ENCODE peak calls at places on chromosome 17, in nine cellular contexts. One of them, this sample, is unnamed.

GRCh38 chr17:68020451-68020779 is 15.1 kb upstream of the KPNA2 start:
- DNase-seq in ovary: no peak
- DNase-seq in thoracic aorta: no peak
- DNase-seq in heart left ventricle: no peak
- DNase-seq in IMR-90: no peak
- DNase-seq in CD8-positive, alpha-beta T cell: no peak
- DNase-seq in left ventricle myocardium inferior: no peak
- DNase-seq in endothelial cell of umbilical vein: peak; percentile 29
- DNase-seq in adrenal gland: no peak
- DNase-seq in this sample: no peak

GRCh38 chr17:12691173-12691572 is 25.5 kb downstream of the MYOCD start:
- DNase-seq in ovary: no peak
- DNase-seq in thoracic aorta: peak; percentile 65
- DNase-seq in heart left ventricle: no peak
- DNase-seq in IMR-90: peak; percentile 53
- DNase-seq in CD8-positive, alpha-beta T cell: no peak
- DNase-seq in left ventricle myocardium inferior: no peak
- DNase-seq in endothelial cell of umbilical vein: no peak
- DNase-seq in adrenal gland: no peak
- DNase-seq in this sample: no peak

GRCh38 chr17:5281814-5282638 is at the start of gene RABEP1:
- DNase-seq in ovary: peak; percentile 96
- DNase-seq in thoracic aorta: peak; percentile 69
- DNase-seq in heart left ventricle: peak; percentile 98
- DNase-seq in IMR-90: peak; percentile 88
- DNase-seq in CD8-positive, alpha-beta T cell: peak; percentile 95
- DNase-seq in left ventricle myocardium inferior: peak; percentile 93
- DNase-seq in endothelial cell of umbilical vein: peak; percentile 86
- DNase-seq in adrenal gland: peak; percentile 93
- DNase-seq in this sample: peak; percentile 99

GRCh38 chr17:31629696-31630470 is 229.2 kb downstream of the COPRS start:
- DNase-seq in ovary: no peak
- DNase-seq in thoracic aorta: no peak
- DNase-seq in heart left ventricle: no peak
- DNase-seq in IMR-90: peak; percentile 71
- DNase-seq in CD8-positive, alpha-beta T cell: no peak
- DNase-seq in left ventricle myocardium inferior: no peak
- DNase-seq in endothelial cell of umbilical vein: no peak
- DNase-seq in adrenal gland: no peak
- DNase-seq in this sample: no peak

GRCh38 chr17:75490173-75490743 is 25.1 kb downstream of the CASKIN2 start:
- DNase-seq in ovary: no peak
- DNase-seq in thoracic aorta: no peak
- DNase-seq in heart left ventricle: peak; percentile 63
- DNase-seq in IMR-90: no peak
- DNase-seq in CD8-positive, alpha-beta T cell: no peak
- DNase-seq in left ventricle myocardium inferior: no peak
- DNase-seq in endothelial cell of umbilical vein: no peak
- DNase-seq in adrenal gland: no peak
- DNase-seq in this sample: peak; percentile 60

GRCh38 chr17:60597297-60597696 is 2.7 kb upstream of the PPM1D start:
- DNase-seq in ovary: no peak
- DNase-seq in thoracic aorta: no peak
- DNase-seq in heart left ventricle: no peak
- DNase-seq in IMR-90: no peak
- DNase-seq in CD8-positive, alpha-beta T cell: no peak
- DNase-seq in left ventricle myocardium inferior: no peak
- DNase-seq in endothelial cell of umbilical vein: no peak
- DNase-seq in adrenal gland: no peak
- DNase-seq in this sample: no peak

GRCh38 chr17:6254036-6254435 is 180.9 kb downstream of the AIPL1 start:
- DNase-seq in ovary: no peak
- DNase-seq in thoracic aorta: no peak
- DNase-seq in heart left ventricle: no peak
- DNase-seq in IMR-90: no peak
- DNase-seq in CD8-positive, alpha-beta T cell: no peak
- DNase-seq in left ventricle myocardium inferior: no peak
- DNase-seq in endothelial cell of umbilical vein: peak; percentile 74
- DNase-seq in adrenal gland: no peak
- DNase-seq in this sample: no peak

GRCh38 chr17:935485-935884 is 44.1 kb downstream of the NXN start:
- DNase-seq in ovary: no peak
- DNase-seq in thoracic aorta: no peak
- DNase-seq in heart left ventricle: no peak
- DNase-seq in IMR-90: no peak
- DNase-seq in CD8-positive, alpha-beta T cell: no peak
- DNase-seq in left ventricle myocardium inferior: no peak
- DNase-seq in endothelial cell of umbilical vein: no peak
- DNase-seq in adrenal gland: no peak
- DNase-seq in this sample: no peak

GRCh38 chr17:17303010-17303846 is at the start of gene NT5M:
- DNase-seq in ovary: peak; percentile 78
- DNase-seq in thoracic aorta: peak; percentile 19
- DNase-seq in heart left ventricle: peak; percentile 86
- DNase-seq in IMR-90: peak; percentile 58
- DNase-seq in CD8-positive, alpha-beta T cell: peak; percentile 66
- DNase-seq in left ventricle myocardium inferior: peak; percentile 83
- DNase-seq in endothelial cell of umbilical vein: peak; percentile 60
- DNase-seq in adrenal gland: peak; percentile 78
- DNase-seq in this sample: peak; percentile 88

DNA sequence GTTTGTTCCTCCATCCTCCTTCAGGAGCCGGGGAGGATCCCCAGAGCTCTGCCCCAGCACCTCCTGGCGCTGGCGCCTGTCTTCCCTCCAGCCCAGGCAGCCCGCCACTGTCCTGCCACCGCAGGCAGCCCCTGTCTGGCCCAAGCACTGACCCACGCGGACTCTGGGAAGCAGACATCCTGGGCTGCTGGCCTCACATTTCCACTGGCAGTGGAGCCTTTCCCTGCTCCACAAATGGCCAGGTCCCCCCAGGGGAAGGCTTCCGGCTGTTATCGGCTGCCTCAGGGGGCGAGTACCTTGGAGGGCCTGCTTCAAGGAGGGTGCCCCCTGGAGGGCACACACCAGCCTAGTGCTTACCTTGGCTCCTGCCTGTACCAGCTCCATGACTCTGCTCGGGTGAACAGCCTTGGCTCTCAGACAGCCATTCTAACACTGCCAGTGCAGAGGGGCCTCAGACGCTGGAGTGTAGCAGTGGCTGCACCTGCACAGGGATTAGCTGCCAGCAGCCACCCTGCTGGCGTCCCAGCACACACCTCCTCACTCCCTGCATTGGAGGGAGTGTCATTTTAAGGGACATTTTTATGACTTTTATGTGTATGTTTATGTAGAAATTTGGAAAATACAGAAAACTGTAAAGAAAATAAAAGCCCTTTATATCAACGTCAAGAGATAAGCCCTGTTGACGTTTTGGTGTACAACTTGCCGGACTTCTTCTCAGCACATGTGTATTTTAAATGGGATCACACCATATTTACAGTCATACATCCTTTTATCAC is 21.0 kb downstream of the ACE start:
- DNase-seq in ovary: no peak
- DNase-seq in thoracic aorta: no peak
- DNase-seq in heart left ventricle: peak; percentile 43
- DNase-seq in IMR-90: peak; percentile 13
- DNase-seq in CD8-positive, alpha-beta T cell: no peak
- DNase-seq in left ventricle myocardium inferior: no peak
- DNase-seq in endothelial cell of umbilical vein: no peak
- DNase-seq in adrenal gland: no peak
- DNase-seq in this sample: no peak
- TF ChIP-seq CTCF in ovary: no peak
- TF ChIP-seq CTCF in thoracic aorta: no peak
- TF ChIP-seq CTCF in heart left ventricle: no peak
- TF ChIP-seq CTCF in IMR-90: peak; percentile 26
- TF ChIP-seq CTCF in CD8-positive, alpha-beta T cell: no peak
- TF ChIP-seq CTCF in left ventricle myocardium inferior: peak; percentile 17
- TF ChIP-seq CTCF in endothelial cell of umbilical vein: peak; percentile 44
- TF ChIP-seq CTCF in adrenal gland: no peak
- TF ChIP-seq CTCF in this sample: no peak

DNA sequence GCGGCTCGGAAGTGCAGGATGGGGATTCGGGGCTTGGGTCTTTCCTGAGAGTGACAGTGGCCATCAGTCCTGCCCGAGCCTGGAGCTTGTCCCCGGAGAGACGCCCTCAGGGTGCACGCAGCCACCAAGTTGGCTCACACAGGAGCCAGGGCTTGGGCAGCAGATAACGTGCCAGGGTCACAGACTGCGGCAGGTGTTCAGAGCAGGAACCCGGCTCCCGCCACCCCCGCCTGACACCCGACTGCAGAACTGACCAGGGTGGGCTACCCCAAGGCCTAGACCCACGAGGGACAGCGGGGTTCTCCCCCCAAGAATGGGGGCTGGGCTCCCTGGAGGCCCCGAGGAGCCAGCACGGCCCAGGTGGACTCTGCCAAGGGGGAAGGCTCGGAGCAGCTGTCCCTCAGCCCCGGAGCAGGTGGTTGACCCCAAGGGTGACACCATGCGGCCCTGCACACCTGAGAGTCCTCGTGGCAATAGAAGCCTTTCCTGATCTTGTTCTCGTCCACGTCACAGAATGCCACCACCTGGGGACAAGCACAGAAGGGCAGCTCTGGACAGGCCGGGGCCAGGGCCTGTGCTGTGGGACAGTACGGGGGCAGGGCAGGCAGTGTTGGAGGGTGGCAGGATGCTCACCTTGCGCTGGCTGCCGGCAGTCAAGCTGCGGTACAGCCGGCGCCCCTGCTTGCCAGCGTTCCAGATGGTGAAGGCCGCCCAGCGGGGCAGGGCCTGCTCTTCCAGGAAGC is 117.1 kb upstream of the ZNF750 start:
- DNase-seq in ovary: no peak
- DNase-seq in thoracic aorta: no peak
- DNase-seq in heart left ventricle: no peak
- DNase-seq in IMR-90: no peak
- DNase-seq in CD8-positive, alpha-beta T cell: peak; percentile 0
- DNase-seq in left ventricle myocardium inferior: peak; percentile 9
- DNase-seq in endothelial cell of umbilical vein: no peak
- DNase-seq in adrenal gland: no peak
- DNase-seq in this sample: no peak
- H3K4me1 ChIP-seq in ovary: no peaks in the 10 kb centered on the region
- H3K4me1 ChIP-seq in thoracic aorta: no peaks in the 10 kb centered on the region
- H3K4me1 ChIP-seq in heart left ventricle: no peaks in the 10 kb centered on the region
- H3K4me1 ChIP-seq in IMR-90: no peaks in the 10 kb centered on the region
- H3K4me1 ChIP-seq in CD8-positive, alpha-beta T cell: no peaks in the 10 kb centered on the region
- H3K4me1 ChIP-seq in left ventricle myocardium inferior: no peaks in the 10 kb centered on the region
- H3K4me1 ChIP-seq in endothelial cell of umbilical vein: no peaks in the 10 kb centered on the region
- H3K4me1 ChIP-seq in adrenal gland: no peaks in the 10 kb centered on the region
- H3K4me1 ChIP-seq in this sample: no peaks in the 10 kb centered on the region

GRCh38 chr17:42255425-42255810 is 20.8 kb downstream of the STAT5B start:
- DNase-seq in ovary: no peak
- DNase-seq in thoracic aorta: no peak
- DNase-seq in heart left ventricle: no peak
- DNase-seq in IMR-90: no peak
- DNase-seq in CD8-positive, alpha-beta T cell: no peak
- DNase-seq in left ventricle myocardium inferior: no peak
- DNase-seq in endothelial cell of umbilical vein: no peak
- DNase-seq in adrenal gland: no peak
- DNase-seq in this sample: no peak

GRCh38 chr17:42260318-42260717 is 15.9 kb downstream of the STAT5B start:
- DNase-seq in ovary: no peak
- DNase-seq in thoracic aorta: no peak
- DNase-seq in heart left ventricle: no peak
- DNase-seq in IMR-90: no peak
- DNase-seq in CD8-positive, alpha-beta T cell: no peak
- DNase-seq in left ventricle myocardium inferior: no peak
- DNase-seq in endothelial cell of umbilical vein: no peak
- DNase-seq in adrenal gland: no peak
- DNase-seq in this sample: no peak
- H3K27ac ChIP-seq in ovary: no peak overlapping the region
- H3K27ac ChIP-seq in thoracic aorta: no peak overlapping the region
- H3K27ac ChIP-seq in heart left ventricle: no peak overlapping the region
- H3K27ac ChIP-seq in IMR-90: no peak overlapping the region
- H3K27ac ChIP-seq in CD8-positive, alpha-beta T cell: no peak overlapping the region
- H3K27ac ChIP-seq in left ventricle myocardium inferior: no peak overlapping the region
- H3K27ac ChIP-seq in endothelial cell of umbilical vein: no peak overlapping the region
- H3K27ac ChIP-seq in adrenal gland: no peak overlapping the region
- H3K27ac ChIP-seq in this sample: no peak overlapping the region

GRCh38 chr17:45287526-45288264 is 25.8 kb upstream of the SPATA32 start:
- DNase-seq in ovary: no peak
- DNase-seq in thoracic aorta: no peak
- DNase-seq in heart left ventricle: no peak
- DNase-seq in IMR-90: no peak
- DNase-seq in CD8-positive, alpha-beta T cell: no peak
- DNase-seq in left ventricle myocardium inferior: no peak
- DNase-seq in endothelial cell of umbilical vein: no peak
- DNase-seq in adrenal gland: peak; percentile 81
- DNase-seq in this sample: peak; percentile 22

GRCh38 chr17:45286286-45286685 is 24.4 kb upstream of the SPATA32 start:
- DNase-seq in ovary: no peak
- DNase-seq in thoracic aorta: no peak
- DNase-seq in heart left ventricle: no peak
- DNase-seq in IMR-90: no peak
- DNase-seq in CD8-positive, alpha-beta T cell: no peak
- DNase-seq in left ventricle myocardium inferior: no peak
- DNase-seq in endothelial cell of umbilical vein: no peak
- DNase-seq in adrenal gland: no peak
- DNase-seq in this sample: no peak

GRCh38 chr17:45283711-45284110 is 21.8 kb upstream of the SPATA32 start:
- DNase-seq in ovary: no peak
- DNase-seq in thoracic aorta: no peak
- DNase-seq in heart left ventricle: no peak
- DNase-seq in IMR-90: no peak
- DNase-seq in CD8-positive, alpha-beta T cell: no peak
- DNase-seq in left ventricle myocardium inferior: peak; percentile 9
- DNase-seq in endothelial cell of umbilical vein: no peak
- DNase-seq in adrenal gland: no peak
- DNase-seq in this sample: no peak

GRCh38 chr17:45282683-45283644 is 21.1 kb upstream of the SPATA32 start:
- DNase-seq in ovary: peak; percentile 53
- DNase-seq in thoracic aorta: no peak
- DNase-seq in heart left ventricle: no peak
- DNase-seq in IMR-90: peak; percentile 88
- DNase-seq in CD8-positive, alpha-beta T cell: no peak
- DNase-seq in left ventricle myocardium inferior: peak; percentile 51
- DNase-seq in endothelial cell of umbilical vein: no peak
- DNase-seq in adrenal gland: no peak
- DNase-seq in this sample: no peak

DNA sequence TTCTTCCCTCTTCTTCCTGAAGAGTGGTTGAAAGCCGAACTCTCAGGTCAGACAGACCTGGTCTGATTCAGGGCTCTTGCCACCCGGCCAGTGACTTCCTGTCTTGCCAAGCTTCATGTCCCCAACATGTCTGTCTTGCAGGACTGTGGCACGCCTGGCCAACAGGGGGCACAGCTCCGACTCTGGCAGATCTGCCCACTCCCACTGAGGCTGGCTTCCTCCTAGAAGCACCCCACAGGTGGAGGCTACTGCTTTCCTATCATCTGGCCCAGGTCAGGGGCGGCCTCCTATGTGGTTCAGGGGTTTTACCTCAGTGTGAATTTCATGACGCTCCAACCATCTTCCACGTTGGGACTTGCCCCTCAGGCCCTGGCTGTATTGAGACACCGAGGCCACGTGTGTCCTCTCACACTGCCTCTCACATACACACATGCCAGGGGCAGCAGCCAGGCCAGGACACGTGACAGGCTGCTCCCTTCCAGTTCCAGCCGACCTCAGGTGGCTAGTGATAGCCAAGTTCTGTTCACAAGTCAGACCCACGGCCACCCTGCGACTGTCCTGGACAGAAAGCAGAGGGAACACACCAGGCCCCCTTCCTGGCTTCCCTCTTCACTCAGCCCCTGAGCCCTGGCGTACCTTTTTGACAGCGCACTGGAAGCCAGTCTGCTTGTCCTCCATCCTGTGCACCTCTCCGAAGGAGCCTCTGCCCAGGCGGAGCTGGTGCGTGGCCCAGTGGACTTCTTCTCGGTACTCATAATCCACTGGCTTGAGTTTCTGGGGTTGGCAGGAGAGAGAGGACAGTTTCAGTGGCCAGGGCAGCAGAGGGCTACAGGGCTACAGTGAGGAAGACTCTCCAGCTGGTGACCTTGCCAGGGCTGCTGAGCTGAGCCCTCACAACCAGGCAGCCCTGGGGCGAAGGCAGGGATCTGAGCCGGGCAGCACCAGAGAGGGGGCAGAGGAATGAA is 22.6 kb upstream of the SPATA32 start:
- DNase-seq in ovary: no peak
- DNase-seq in thoracic aorta: no peak
- DNase-seq in heart left ventricle: peak; percentile 72
- DNase-seq in IMR-90: no peak
- DNase-seq in CD8-positive, alpha-beta T cell: peak; percentile 44
- DNase-seq in left ventricle myocardium inferior: peak; percentile 75
- DNase-seq in endothelial cell of umbilical vein: no peak
- DNase-seq in adrenal gland: no peak
- DNase-seq in this sample: no peak
- TF ChIP-seq CTCF in ovary: no peak
- TF ChIP-seq CTCF in thoracic aorta: no peak
- TF ChIP-seq CTCF in heart left ventricle: peak; percentile 34
- TF ChIP-seq CTCF in IMR-90: peak; percentile 15
- TF ChIP-seq CTCF in CD8-positive, alpha-beta T cell: no peak
- TF ChIP-seq CTCF in left ventricle myocardium inferior: peak; percentile 33
- TF ChIP-seq CTCF in endothelial cell of umbilical vein: peak; percentile 40
- TF ChIP-seq CTCF in adrenal gland: no peak
- TF ChIP-seq CTCF in this sample: no peak